ENCODE peak calls at places on chromosomes 2 and 18, in five cellular contexts. One of them, this sample, is unnamed.
A peak's percentile ranks its signal among the peaks of the same experiment; 100 is the strongest.

GRCh38 chr2:223465793-223466192 is 136.4 kb downstream of the SCG2 start:
- DNase-seq in breast epithelium: peak; percentile 83
- DNase-seq in spleen: no peak
- DNase-seq in vagina: no peak
- DNase-seq in body of pancreas: peak; percentile 82
- DNase-seq in this sample: no peak

GRCh38 chr2:195662138-195662537 is 5.1 kb downstream of the SLC39A10 start:
- DNase-seq in breast epithelium: no peak
- DNase-seq in spleen: no peak
- DNase-seq in vagina: no peak
- DNase-seq in body of pancreas: no peak
- DNase-seq in this sample: peak; percentile 67

GRCh38 chr2:23629417-23630110 is 244.6 kb downstream of the KLHL29 start:
- DNase-seq in breast epithelium: no peak
- DNase-seq in spleen: peak; percentile 32
- DNase-seq in vagina: no peak
- DNase-seq in body of pancreas: no peak
- DNase-seq in this sample: no peak

GRCh38 chr2:151967829-151968722 is 130.8 kb downstream of the CACNB4 start:
- DNase-seq in breast epithelium: no peak
- DNase-seq in spleen: no peak
- DNase-seq in vagina: no peak
- DNase-seq in body of pancreas: no peak
- DNase-seq in this sample: no peak

GRCh38 chr2:157182204-157182709 is 75.2 kb upstream of the GALNT5 start:
- DNase-seq in breast epithelium: no peak
- DNase-seq in spleen: no peak
- DNase-seq in vagina: no peak
- DNase-seq in body of pancreas: no peak
- DNase-seq in this sample: peak; percentile 44

GRCh38 chr2:160365691-160366367 is 127.8 kb downstream of the RBMS1 start:
- DNase-seq in breast epithelium: no peak
- DNase-seq in spleen: no peak
- DNase-seq in vagina: no peak
- DNase-seq in body of pancreas: no peak
- DNase-seq in this sample: peak; percentile 13

GRCh38 chr2:112767693-112768380 is 3.4 kb upstream of the CKAP2L start:
- DNase-seq in breast epithelium: no peak
- DNase-seq in spleen: no peak
- DNase-seq in vagina: no peak
- DNase-seq in body of pancreas: no peak
- DNase-seq in this sample: no peak

GRCh38 chr2:86673976-86674670 is 46.0 kb upstream of the RMND5A start:
- DNase-seq in breast epithelium: no peak
- DNase-seq in spleen: no peak
- DNase-seq in vagina: no peak
- DNase-seq in body of pancreas: no peak
- DNase-seq in this sample: no peak

GRCh38 chr2:27212626-27213471 is 781 bp upstream of the SLC5A6 start:
- DNase-seq in breast epithelium: peak; percentile 23
- DNase-seq in spleen: no peak
- DNase-seq in vagina: no peak
- DNase-seq in body of pancreas: peak; percentile 49
- DNase-seq in this sample: peak; percentile 76

GRCh38 chr2:3597567-3597966 is 2.7 kb downstream of the COLEC11 start:
- DNase-seq in breast epithelium: no peak
- DNase-seq in spleen: no peak
- DNase-seq in vagina: no peak
- DNase-seq in body of pancreas: no peak
- DNase-seq in this sample: no peak

GRCh38 chr2:134681201-134681600 is 37.6 kb downstream of the TMEM163 start:
- DNase-seq in breast epithelium: peak; percentile 37
- DNase-seq in spleen: no peak
- DNase-seq in vagina: no peak
- DNase-seq in body of pancreas: no peak
- DNase-seq in this sample: no peak

GRCh38 chr2:28624798-28625701 is 126.6 kb upstream of the PPP1CB start:
- DNase-seq in breast epithelium: peak; percentile 78
- DNase-seq in spleen: peak; percentile 91
- DNase-seq in vagina: no peak
- DNase-seq in body of pancreas: peak; percentile 86
- DNase-seq in this sample: no peak

GRCh38 chr18:34834897-34835296 is 124.8 kb downstream of the DTNA start:
- DNase-seq in breast epithelium: no peak
- DNase-seq in spleen: no peak
- DNase-seq in vagina: no peak
- DNase-seq in body of pancreas: no peak
- DNase-seq in this sample: no peak

GRCh38 chr2:3534251-3534814 is 15.0 kb upstream of the ADI1 start:
- DNase-seq in breast epithelium: no peak
- DNase-seq in spleen: no peak
- DNase-seq in vagina: no peak
- DNase-seq in body of pancreas: no peak
- DNase-seq in this sample: no peak

GRCh38 chr2:17867133-17867532 is 11.3 kb upstream of the KCNS3 start:
- DNase-seq in breast epithelium: no peak
- DNase-seq in spleen: no peak
- DNase-seq in vagina: peak; percentile 25
- DNase-seq in body of pancreas: no peak
- DNase-seq in this sample: no peak

GRCh38 chr18:2657043-2657512 is 1.6 kb downstream of the SMCHD1 start:
- DNase-seq in breast epithelium: no peak
- DNase-seq in spleen: no peak
- DNase-seq in vagina: no peak
- DNase-seq in body of pancreas: no peak
- DNase-seq in this sample: no peak

GRCh38 chr2:68365087-68365486 is at the start of gene PLEK:
- DNase-seq in breast epithelium: no peak
- DNase-seq in spleen: peak; percentile 93
- DNase-seq in vagina: no peak
- DNase-seq in body of pancreas: peak; percentile 72
- DNase-seq in this sample: peak; percentile 46

GRCh38 chr18:57629399-57629798 is 7.8 kb upstream of the NARS1 start:
- DNase-seq in breast epithelium: no peak
- DNase-seq in spleen: no peak
- DNase-seq in vagina: no peak
- DNase-seq in body of pancreas: no peak
- DNase-seq in this sample: no peak

GRCh38 chr18:57627488-57627887 is 5.9 kb upstream of the NARS1 start:
- DNase-seq in breast epithelium: no peak
- DNase-seq in spleen: no peak
- DNase-seq in vagina: no peak
- DNase-seq in body of pancreas: no peak
- DNase-seq in this sample: no peak

GRCh38 chr18:57631697-57632096 is 10.1 kb upstream of the NARS1 start:
- DNase-seq in breast epithelium: no peak
- DNase-seq in spleen: no peak
- DNase-seq in vagina: no peak
- DNase-seq in body of pancreas: no peak
- DNase-seq in this sample: peak; percentile 88

GRCh38 chr18:57630759-57631660 is 9.4 kb upstream of the NARS1 start:
- DNase-seq in breast epithelium: no peak
- DNase-seq in spleen: no peak
- DNase-seq in vagina: no peak
- DNase-seq in body of pancreas: no peak
- DNase-seq in this sample: no peak

GRCh38 chr18:57630002-57630758 is 8.5 kb upstream of the NARS1 start:
- DNase-seq in breast epithelium: peak; percentile 95
- DNase-seq in spleen: peak; percentile 99
- DNase-seq in vagina: peak; percentile 97
- DNase-seq in body of pancreas: peak; percentile 97
- DNase-seq in this sample: peak; percentile 98
- TF ChIP-seq POLR2A in breast epithelium: no peak
- TF ChIP-seq POLR2A in spleen: no peak
- TF ChIP-seq POLR2A in vagina: no peak
- TF ChIP-seq POLR2A in body of pancreas: peak; percentile 45
- TF ChIP-seq POLR2A in this sample: peak; percentile 44

DNA sequence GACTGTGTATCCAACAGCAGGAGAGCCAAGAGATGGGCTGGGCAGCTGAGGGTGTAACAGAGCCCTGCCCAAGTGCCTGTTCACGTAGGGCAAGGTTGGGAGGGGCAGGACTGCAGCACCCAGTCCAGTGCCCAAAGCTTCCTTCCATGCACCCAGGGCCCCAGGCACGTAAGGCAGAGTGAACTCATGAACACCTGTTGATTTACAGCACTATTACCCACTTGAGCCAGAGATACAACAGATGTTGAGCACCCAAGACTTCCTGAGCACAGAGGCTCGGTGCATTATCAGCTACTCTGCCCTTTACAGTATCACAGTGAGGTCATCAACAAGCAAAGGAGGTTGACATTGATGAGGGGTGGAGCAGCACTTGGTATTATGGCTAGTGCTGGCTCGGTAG is 50.2 kb upstream of the FHL2 start:
- DNase-seq in breast epithelium: no peak
- DNase-seq in spleen: no peak
- DNase-seq in vagina: no peak
- DNase-seq in body of pancreas: no peak
- DNase-seq in this sample: no peak
- TF ChIP-seq POLR2A in breast epithelium: no peak
- TF ChIP-seq POLR2A in spleen: no peak
- TF ChIP-seq POLR2A in vagina: no peak
- TF ChIP-seq POLR2A in body of pancreas: no peak
- TF ChIP-seq POLR2A in this sample: no peak

GRCh38 chr2:233250568-233250967 is 905 bp upstream of the ATG16L1 start:
- DNase-seq in breast epithelium: no peak
- DNase-seq in spleen: no peak
- DNase-seq in vagina: no peak
- DNase-seq in body of pancreas: no peak
- DNase-seq in this sample: no peak

GRCh38 chr2:233252227-233252626 is 754 bp downstream of the ATG16L1 start:
- DNase-seq in breast epithelium: no peak
- DNase-seq in spleen: no peak
- DNase-seq in vagina: no peak
- DNase-seq in body of pancreas: no peak
- DNase-seq in this sample: no peak

GRCh38 chr2:233248999-233249398 is 2.5 kb upstream of the ATG16L1 start:
- DNase-seq in breast epithelium: no peak
- DNase-seq in spleen: no peak
- DNase-seq in vagina: no peak
- DNase-seq in body of pancreas: peak; percentile 38
- DNase-seq in this sample: no peak

GRCh38 chr2:233250985-233251305 is 528 bp upstream of the ATG16L1 start:
- DNase-seq in breast epithelium: no peak
- DNase-seq in spleen: no peak
- DNase-seq in vagina: no peak
- DNase-seq in body of pancreas: no peak
- DNase-seq in this sample: no peak

DNA sequence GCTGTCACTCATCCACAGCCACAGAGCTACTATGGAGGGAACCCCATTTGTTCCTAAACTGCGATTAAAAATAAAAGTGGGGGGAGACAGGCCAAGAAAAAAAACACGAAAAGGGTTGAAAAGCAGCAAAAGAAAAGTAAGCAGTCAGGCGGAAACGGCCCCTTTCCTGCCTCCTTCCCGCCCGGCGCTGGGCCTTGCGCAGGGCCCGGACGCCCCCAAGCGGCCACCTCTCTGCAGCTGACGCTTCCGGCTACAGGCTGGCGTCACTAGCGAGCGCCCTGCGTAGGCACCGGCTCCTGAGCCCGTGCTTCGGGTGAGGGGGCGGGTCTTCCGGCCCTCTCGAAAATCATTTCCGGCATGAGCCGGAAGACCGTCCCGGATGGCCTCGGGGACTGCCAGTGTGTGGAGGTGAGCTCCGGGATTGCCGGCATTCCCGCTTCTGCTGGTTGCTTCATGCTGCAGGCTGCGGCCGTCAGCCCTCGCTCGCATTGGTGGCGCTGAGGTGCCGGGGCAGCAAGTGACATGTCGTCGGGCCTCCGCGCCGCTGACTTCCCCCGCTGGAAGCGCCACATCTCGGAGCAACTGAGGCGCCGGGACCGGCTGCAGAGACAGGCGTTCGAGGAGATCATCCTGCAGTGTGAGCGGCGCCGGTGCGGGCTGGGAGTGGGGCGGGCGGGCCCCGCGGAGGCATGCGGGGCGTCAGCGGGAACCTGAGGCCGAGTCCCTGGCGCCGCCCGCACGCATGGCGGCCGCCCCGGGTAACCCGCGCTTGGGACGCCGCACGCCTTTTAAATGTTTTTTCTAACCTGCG is at the start of gene ATG16L1:
- DNase-seq in breast epithelium: peak; percentile 93
- DNase-seq in spleen: peak; percentile 100
- DNase-seq in vagina: no peak
- DNase-seq in body of pancreas: peak; percentile 97
- DNase-seq in this sample: peak; percentile 97
- TF ChIP-seq POLR2A in breast epithelium: peak; percentile 71
- TF ChIP-seq POLR2A in spleen: no peak
- TF ChIP-seq POLR2A in vagina: no peak
- TF ChIP-seq POLR2A in body of pancreas: peak; percentile 86
- TF ChIP-seq POLR2A in this sample: peak; percentile 82

GRCh38 chr18:76491801-76492668 is 3.0 kb downstream of the ZNF516 start:
- DNase-seq in breast epithelium: no peak
- DNase-seq in spleen: peak; percentile 89
- DNase-seq in vagina: no peak
- DNase-seq in body of pancreas: peak; percentile 48
- DNase-seq in this sample: peak; percentile 74

GRCh38 chr18:76494541-76495403 is at the start of gene ZNF516:
- DNase-seq in breast epithelium: no peak
- DNase-seq in spleen: peak; percentile 91
- DNase-seq in vagina: no peak
- DNase-seq in body of pancreas: peak; percentile 49
- DNase-seq in this sample: peak; percentile 58

GRCh38 chr18:76494181-76494540 is 881 bp downstream of the ZNF516 start:
- DNase-seq in breast epithelium: no peak
- DNase-seq in spleen: peak; percentile 88
- DNase-seq in vagina: no peak
- DNase-seq in body of pancreas: peak; percentile 37
- DNase-seq in this sample: peak; percentile 74

GRCh38 chr18:76492669-76493212 is 2.3 kb downstream of the ZNF516 start:
- DNase-seq in breast epithelium: peak; percentile 97
- DNase-seq in spleen: peak; percentile 99
- DNase-seq in vagina: no peak
- DNase-seq in body of pancreas: peak; percentile 99
- DNase-seq in this sample: peak; percentile 99

DNA sequence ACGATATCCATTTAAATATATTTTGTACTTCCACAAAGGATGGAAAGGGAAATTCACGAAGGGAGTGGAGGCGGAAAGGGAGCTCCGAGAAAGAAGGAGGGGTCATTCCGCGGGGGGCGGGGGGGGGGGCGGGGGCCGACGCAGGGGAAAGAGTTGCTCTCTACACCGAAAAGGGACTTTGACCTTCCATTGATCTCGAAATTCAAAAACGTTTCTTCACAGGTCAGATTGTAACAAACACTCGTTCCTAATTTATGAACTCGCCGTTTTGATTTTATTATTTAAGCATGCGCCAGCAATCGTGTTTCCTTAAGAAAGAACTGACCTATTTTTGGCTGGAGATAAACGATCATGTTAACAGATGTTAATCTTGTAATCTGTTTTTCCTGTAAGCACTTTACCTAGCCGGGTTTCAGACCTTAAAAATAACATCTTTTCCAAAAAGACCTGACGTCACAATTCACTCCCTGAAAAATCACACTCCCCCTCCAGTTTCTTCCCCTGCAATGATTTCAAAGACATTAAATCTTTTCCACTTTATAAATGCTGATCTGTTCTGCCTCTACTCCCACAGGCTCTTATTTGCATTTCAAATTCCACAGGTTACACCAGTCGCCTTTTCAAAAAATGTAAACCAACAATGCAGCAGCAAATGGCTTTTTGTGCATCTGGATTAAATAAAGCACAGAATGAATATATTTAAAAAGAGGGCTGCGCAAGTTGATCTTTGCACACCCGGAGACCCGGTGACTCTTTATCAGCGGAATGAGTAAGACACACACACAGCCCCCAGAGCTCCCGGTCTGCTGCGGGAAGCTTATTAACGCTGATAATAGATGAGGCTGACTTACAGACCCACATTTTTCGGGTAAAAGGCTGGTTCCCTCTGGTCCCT is 1.6 kb downstream of the ZNF516 start:
- DNase-seq in breast epithelium: no peak
- DNase-seq in spleen: no peak
- DNase-seq in vagina: no peak
- DNase-seq in body of pancreas: no peak
- DNase-seq in this sample: peak; percentile 88
- TF ChIP-seq POLR2A in breast epithelium: no peak
- TF ChIP-seq POLR2A in spleen: no peak
- TF ChIP-seq POLR2A in vagina: no peak
- TF ChIP-seq POLR2A in body of pancreas: no peak
- TF ChIP-seq POLR2A in this sample: no peak